ENCODE peak calls at places on chromosomes 7 and 10, in seven cellular contexts. One of them, this sample, is unnamed.
A peak's percentile ranks its signal among the peaks of the same experiment; 100 is the strongest.

GRCh38 chr10:114538544-114538906 is 119.5 kb downstream of the ABLIM1 start:
- DNase-seq in left ventricle myocardium inferior: no peak
- DNase-seq in CD4-positive, alpha-beta memory T cell: peak; percentile 58
- DNase-seq in breast epithelium: peak; percentile 51
- DNase-seq in K562: no peak
- DNase-seq in cardiac muscle cell: no peak
- DNase-seq in sigmoid colon: no peak
- DNase-seq in this sample: peak; percentile 89

GRCh38 chr7:97307521-97308108 is 190.1 kb downstream of the SDHAF3 start:
- DNase-seq in left ventricle myocardium inferior: no peak
- DNase-seq in CD4-positive, alpha-beta memory T cell: no peak
- DNase-seq in breast epithelium: no peak
- DNase-seq in K562: no peak
- DNase-seq in cardiac muscle cell: no peak
- DNase-seq in sigmoid colon: no peak
- DNase-seq in this sample: no peak

GRCh38 chr10:88783734-88784133 is 18.8 kb upstream of the LIPM start:
- DNase-seq in left ventricle myocardium inferior: no peak
- DNase-seq in CD4-positive, alpha-beta memory T cell: no peak
- DNase-seq in breast epithelium: no peak
- DNase-seq in K562: no peak
- DNase-seq in cardiac muscle cell: peak; percentile 51
- DNase-seq in sigmoid colon: no peak
- DNase-seq in this sample: no peak

GRCh38 chr10:4947635-4948596 is 15.3 kb upstream of the AKR1C1 start:
- DNase-seq in left ventricle myocardium inferior: no peak
- DNase-seq in CD4-positive, alpha-beta memory T cell: no peak
- DNase-seq in breast epithelium: no peak
- DNase-seq in K562: no peak
- DNase-seq in cardiac muscle cell: peak; percentile 95
- DNase-seq in sigmoid colon: peak; percentile 84
- DNase-seq in this sample: peak; percentile 92

GRCh38 chr10:100562008-100562672 is 26.4 kb downstream of the HIF1AN start:
- DNase-seq in left ventricle myocardium inferior: peak; percentile 38
- DNase-seq in CD4-positive, alpha-beta memory T cell: peak; percentile 79
- DNase-seq in breast epithelium: peak; percentile 30
- DNase-seq in K562: peak; percentile 72
- DNase-seq in cardiac muscle cell: peak; percentile 85
- DNase-seq in sigmoid colon: peak; percentile 67
- DNase-seq in this sample: peak; percentile 77

GRCh38 chr7:90701021-90701420 is 104.9 kb downstream of the CDK14 start:
- DNase-seq in left ventricle myocardium inferior: no peak
- DNase-seq in CD4-positive, alpha-beta memory T cell: no peak
- DNase-seq in breast epithelium: no peak
- DNase-seq in K562: no peak
- DNase-seq in cardiac muscle cell: peak; percentile 13
- DNase-seq in sigmoid colon: no peak
- DNase-seq in this sample: peak; percentile 32

GRCh38 chr7:106284516-106285050 is at the start of gene NAMPT:
- DNase-seq in left ventricle myocardium inferior: peak; percentile 60
- DNase-seq in CD4-positive, alpha-beta memory T cell: no peak
- DNase-seq in breast epithelium: peak; percentile 35
- DNase-seq in K562: peak; percentile 70
- DNase-seq in cardiac muscle cell: no peak
- DNase-seq in sigmoid colon: peak; percentile 82
- DNase-seq in this sample: peak; percentile 22

GRCh38 chr7:2904202-2904601 is 60.1 kb upstream of the GNA12 start:
- DNase-seq in left ventricle myocardium inferior: no peak
- DNase-seq in CD4-positive, alpha-beta memory T cell: no peak
- DNase-seq in breast epithelium: no peak
- DNase-seq in K562: no peak
- DNase-seq in cardiac muscle cell: no peak
- DNase-seq in sigmoid colon: no peak
- DNase-seq in this sample: no peak

GRCh38 chr7:48636391-48637015 is 287.8 kb upstream of the CDC14C start:
- DNase-seq in left ventricle myocardium inferior: peak; percentile 56
- DNase-seq in CD4-positive, alpha-beta memory T cell: no peak
- DNase-seq in breast epithelium: peak; percentile 18
- DNase-seq in K562: no peak
- DNase-seq in cardiac muscle cell: no peak
- DNase-seq in sigmoid colon: no peak
- DNase-seq in this sample: no peak

GRCh38 chr7:70097639-70098038 is 499.4 kb downstream of the AUTS2 start:
- DNase-seq in left ventricle myocardium inferior: no peak
- DNase-seq in CD4-positive, alpha-beta memory T cell: no peak
- DNase-seq in breast epithelium: no peak
- DNase-seq in K562: no peak
- DNase-seq in cardiac muscle cell: no peak
- DNase-seq in sigmoid colon: no peak
- DNase-seq in this sample: peak; percentile 15

GRCh38 chr10:111551001-111551400 is 474.2 kb downstream of the ADRA2A start:
- DNase-seq in left ventricle myocardium inferior: no peak
- DNase-seq in CD4-positive, alpha-beta memory T cell: no peak
- DNase-seq in breast epithelium: no peak
- DNase-seq in K562: no peak
- DNase-seq in cardiac muscle cell: no peak
- DNase-seq in sigmoid colon: no peak
- DNase-seq in this sample: no peak

GRCh38 chr10:103543617-103544525 is 50.4 kb downstream of the NEURL1 start:
- DNase-seq in left ventricle myocardium inferior: no peak
- DNase-seq in CD4-positive, alpha-beta memory T cell: no peak
- DNase-seq in breast epithelium: no peak
- DNase-seq in K562: no peak
- DNase-seq in cardiac muscle cell: no peak
- DNase-seq in sigmoid colon: no peak
- DNase-seq in this sample: no peak

GRCh38 chr10:112135604-112136003 is 48.0 kb downstream of the GPAM start:
- DNase-seq in left ventricle myocardium inferior: no peak
- DNase-seq in CD4-positive, alpha-beta memory T cell: no peak
- DNase-seq in breast epithelium: no peak
- DNase-seq in K562: no peak
- DNase-seq in cardiac muscle cell: no peak
- DNase-seq in sigmoid colon: no peak
- DNase-seq in this sample: no peak

GRCh38 chr7:80127412-80128150 is 7.0 kb upstream of the GNAI1 start:
- DNase-seq in left ventricle myocardium inferior: no peak
- DNase-seq in CD4-positive, alpha-beta memory T cell: no peak
- DNase-seq in breast epithelium: no peak
- DNase-seq in K562: no peak
- DNase-seq in cardiac muscle cell: peak; percentile 54
- DNase-seq in sigmoid colon: no peak
- DNase-seq in this sample: peak; percentile 23

GRCh38 chr10:35912615-35913170 is 270.6 kb upstream of the FZD8 start:
- DNase-seq in left ventricle myocardium inferior: no peak
- DNase-seq in CD4-positive, alpha-beta memory T cell: no peak
- DNase-seq in breast epithelium: no peak
- DNase-seq in K562: no peak
- DNase-seq in cardiac muscle cell: peak; percentile 52
- DNase-seq in sigmoid colon: no peak
- DNase-seq in this sample: no peak

GRCh38 chr7:233456-234035 is 41.2 kb downstream of the FAM20C start:
- DNase-seq in left ventricle myocardium inferior: peak; percentile 72
- DNase-seq in CD4-positive, alpha-beta memory T cell: no peak
- DNase-seq in breast epithelium: no peak
- DNase-seq in K562: no peak
- DNase-seq in cardiac muscle cell: peak; percentile 23
- DNase-seq in sigmoid colon: peak; percentile 70
- DNase-seq in this sample: no peak

GRCh38 chr7:139328375-139328774 is 12.8 kb upstream of the FMC1 start:
- DNase-seq in left ventricle myocardium inferior: no peak
- DNase-seq in CD4-positive, alpha-beta memory T cell: no peak
- DNase-seq in breast epithelium: no peak
- DNase-seq in K562: no peak
- DNase-seq in cardiac muscle cell: peak; percentile 78
- DNase-seq in sigmoid colon: no peak
- DNase-seq in this sample: no peak

GRCh38 chr10:92575961-92576360 is 2.1 kb upstream of the IDE start:
- DNase-seq in left ventricle myocardium inferior: no peak
- DNase-seq in CD4-positive, alpha-beta memory T cell: no peak
- DNase-seq in breast epithelium: no peak
- DNase-seq in K562: no peak
- DNase-seq in cardiac muscle cell: peak; percentile 51
- DNase-seq in sigmoid colon: no peak
- DNase-seq in this sample: no peak

GRCh38 chr10:93475871-93476270 is 6.3 kb downstream of the MYOF start:
- DNase-seq in left ventricle myocardium inferior: no peak
- DNase-seq in CD4-positive, alpha-beta memory T cell: no peak
- DNase-seq in breast epithelium: no peak
- DNase-seq in K562: no peak
- DNase-seq in cardiac muscle cell: no peak
- DNase-seq in sigmoid colon: no peak
- DNase-seq in this sample: peak; percentile 63

GRCh38 chr7:12594122-12594897 is 23.8 kb downstream of the SCIN start:
- DNase-seq in left ventricle myocardium inferior: no peak
- DNase-seq in CD4-positive, alpha-beta memory T cell: no peak
- DNase-seq in breast epithelium: no peak
- DNase-seq in K562: no peak
- DNase-seq in cardiac muscle cell: no peak
- DNase-seq in sigmoid colon: no peak
- DNase-seq in this sample: no peak

GRCh38 chr7:44784364-44784763 is 12.1 kb upstream of the PPIA start:
- DNase-seq in left ventricle myocardium inferior: no peak
- DNase-seq in CD4-positive, alpha-beta memory T cell: no peak
- DNase-seq in breast epithelium: no peak
- DNase-seq in K562: no peak
- DNase-seq in cardiac muscle cell: no peak
- DNase-seq in sigmoid colon: no peak
- DNase-seq in this sample: no peak

GRCh38 chr7:104921596-104921995 is 92.4 kb upstream of the KMT2E start:
- DNase-seq in left ventricle myocardium inferior: no peak
- DNase-seq in CD4-positive, alpha-beta memory T cell: no peak
- DNase-seq in breast epithelium: no peak
- DNase-seq in K562: no peak
- DNase-seq in cardiac muscle cell: no peak
- DNase-seq in sigmoid colon: no peak
- DNase-seq in this sample: no peak

DNA sequence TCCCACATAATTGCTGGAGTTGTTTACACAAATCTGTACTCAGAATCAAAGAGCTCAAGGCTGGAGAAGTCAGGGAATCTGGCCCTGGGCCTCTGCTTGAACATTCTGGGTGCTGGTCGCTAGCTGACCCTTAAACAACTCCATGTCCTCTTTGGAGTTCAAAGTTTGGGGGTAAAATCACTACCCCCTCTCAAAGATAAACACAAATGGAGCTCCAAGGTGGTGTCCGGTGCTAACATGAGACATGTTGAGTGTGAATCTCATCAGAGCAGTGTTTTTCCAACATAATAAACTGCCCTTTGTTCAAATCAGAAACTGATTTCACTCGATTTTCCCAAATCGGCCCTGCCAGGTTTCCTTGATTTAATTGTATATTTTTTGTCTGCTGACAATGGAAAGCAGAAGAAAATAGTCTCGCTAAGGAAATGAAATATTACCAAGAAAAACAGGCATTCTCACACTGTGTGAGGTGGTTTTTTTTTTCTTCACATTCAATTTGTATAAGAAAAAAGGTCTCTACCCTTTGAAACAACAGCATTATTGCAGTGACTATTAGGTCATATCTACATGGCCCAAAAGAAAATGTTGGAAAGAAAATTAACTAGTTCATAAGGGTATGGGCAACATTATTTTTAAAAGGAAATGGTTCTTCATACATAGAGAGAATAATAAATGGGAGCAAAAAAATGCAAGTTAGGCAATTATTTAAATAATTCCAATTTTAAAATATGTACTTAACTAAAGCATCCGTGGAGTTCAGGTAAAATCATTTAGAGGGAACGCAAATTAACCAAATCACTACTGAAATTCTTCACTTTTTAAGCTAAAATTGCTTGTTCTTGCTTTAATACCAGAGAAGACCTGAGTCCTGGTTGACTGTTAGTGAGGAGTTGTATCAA is 56.1 kb upstream of the CAPZA2 start:
- DNase-seq in left ventricle myocardium inferior: no peak
- DNase-seq in CD4-positive, alpha-beta memory T cell: no peak
- DNase-seq in breast epithelium: no peak
- DNase-seq in K562: no peak
- DNase-seq in cardiac muscle cell: no peak
- DNase-seq in sigmoid colon: no peak
- DNase-seq in this sample: no peak
- H3K4me1 ChIP-seq in left ventricle myocardium inferior: peaks cover 12% of the 10 kb centered on the region
- H3K4me1 ChIP-seq in CD4-positive, alpha-beta memory T cell: no peaks in the 10 kb centered on the region
- H3K4me1 ChIP-seq in breast epithelium: peaks cover 4% of the 10 kb centered on the region
- H3K4me1 ChIP-seq in K562: no peaks in the 10 kb centered on the region
- H3K4me1 ChIP-seq in cardiac muscle cell: peaks cover 8% of the 10 kb centered on the region
- H3K4me1 ChIP-seq in sigmoid colon: peaks cover 48% of the 10 kb centered on the region
- H3K4me1 ChIP-seq in this sample: peaks cover 4% of the 10 kb centered on the region

GRCh38 chr10:44439845-44440244 is 54.9 kb upstream of the CXCL12 start:
- DNase-seq in left ventricle myocardium inferior: no peak
- DNase-seq in CD4-positive, alpha-beta memory T cell: no peak
- DNase-seq in breast epithelium: no peak
- DNase-seq in K562: no peak
- DNase-seq in cardiac muscle cell: no peak
- DNase-seq in sigmoid colon: no peak
- DNase-seq in this sample: no peak
- H3K27ac ChIP-seq in left ventricle myocardium inferior: no peak overlapping the region
- H3K27ac ChIP-seq in CD4-positive, alpha-beta memory T cell: no peak overlapping the region
- H3K27ac ChIP-seq in breast epithelium: no peak overlapping the region
- H3K27ac ChIP-seq in K562: no peak overlapping the region
- H3K27ac ChIP-seq in cardiac muscle cell: no peak overlapping the region
- H3K27ac ChIP-seq in sigmoid colon: no peak overlapping the region
- H3K27ac ChIP-seq in this sample: peak overlapping the region; percentile 8

DNA sequence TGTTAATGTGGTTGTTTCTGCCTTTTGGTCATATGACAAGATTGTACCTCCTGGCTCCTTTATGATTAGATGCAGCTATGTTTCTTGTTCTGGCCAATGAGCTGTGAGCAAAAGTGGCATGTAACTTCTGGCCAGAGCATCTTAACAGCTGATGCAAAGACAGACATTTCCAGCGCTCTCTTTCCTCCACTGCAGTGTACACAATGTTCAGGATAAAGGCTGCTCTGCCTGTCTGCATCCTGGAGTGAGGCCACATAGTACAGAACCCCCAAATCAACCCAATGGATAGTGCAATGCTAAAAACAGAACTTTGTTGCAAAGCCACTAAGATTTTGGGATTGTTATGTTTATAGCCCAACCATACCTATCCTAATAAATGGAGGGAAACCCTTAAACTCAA is 17.9 kb downstream of the EPC1 start:
- DNase-seq in left ventricle myocardium inferior: no peak
- DNase-seq in CD4-positive, alpha-beta memory T cell: no peak
- DNase-seq in breast epithelium: no peak
- DNase-seq in K562: no peak
- DNase-seq in cardiac muscle cell: no peak
- DNase-seq in sigmoid colon: no peak
- DNase-seq in this sample: no peak
- H3K4me1 ChIP-seq in left ventricle myocardium inferior: peaks cover 100% of the 10 kb centered on the region
- H3K4me1 ChIP-seq in CD4-positive, alpha-beta memory T cell: peaks cover 94% of the 10 kb centered on the region
- H3K4me1 ChIP-seq in breast epithelium: peaks cover 14% of the 10 kb centered on the region
- H3K4me1 ChIP-seq in K562: peaks cover 27% of the 10 kb centered on the region
- H3K4me1 ChIP-seq in cardiac muscle cell: peaks cover 33% of the 10 kb centered on the region
- H3K4me1 ChIP-seq in sigmoid colon: peaks cover 100% of the 10 kb centered on the region
- H3K4me1 ChIP-seq in this sample: peaks cover 6% of the 10 kb centered on the region

DNA sequence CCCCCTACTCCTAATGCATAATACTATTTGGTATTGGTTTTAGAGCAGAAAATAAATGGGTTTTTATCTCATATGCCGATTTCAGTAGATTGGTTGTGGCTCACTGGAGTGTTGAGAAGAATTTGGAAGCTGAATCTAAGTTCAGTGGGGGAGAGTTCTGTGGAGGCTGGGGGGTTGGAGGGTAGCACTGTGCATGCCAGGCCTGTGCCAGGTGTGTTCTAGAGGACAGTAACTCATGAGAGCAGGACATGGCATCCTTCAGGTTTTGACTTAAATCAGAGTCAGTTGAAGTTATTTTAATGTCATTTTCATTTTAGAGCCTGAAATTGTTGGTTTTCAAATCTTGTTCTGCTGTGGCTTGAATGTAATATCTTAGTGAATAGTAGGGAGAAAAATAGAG is 79.5 kb downstream of the EEPD1 start:
- DNase-seq in left ventricle myocardium inferior: no peak
- DNase-seq in CD4-positive, alpha-beta memory T cell: no peak
- DNase-seq in breast epithelium: no peak
- DNase-seq in K562: no peak
- DNase-seq in cardiac muscle cell: no peak
- DNase-seq in sigmoid colon: no peak
- DNase-seq in this sample: no peak
- H3K27ac ChIP-seq in left ventricle myocardium inferior: no peak overlapping the region
- H3K27ac ChIP-seq in CD4-positive, alpha-beta memory T cell: no peak overlapping the region
- H3K27ac ChIP-seq in breast epithelium: no peak overlapping the region
- H3K27ac ChIP-seq in K562: no peak overlapping the region
- H3K27ac ChIP-seq in cardiac muscle cell: peak overlapping the region; percentile 23
- H3K27ac ChIP-seq in sigmoid colon: peak overlapping the region; percentile 42
- H3K27ac ChIP-seq in this sample: no peak overlapping the region